ENCODE peak calls at places on chromosomes 4 and X, in nine cellular contexts. I is stimulated activated CD4-positive, alpha-beta T cell treated with anti-CD3 and anti-CD28 coated beads, Interleukin-4, amount 100 ng/mL, for 4 hours; A is HFFc6; G is activated naive CD8-positive, alpha-beta T cell treated with anti-CD3 and anti-CD28 coated beads, Interleukin-2, amount 50 U/mL, for 24 hours; D is fibroblast of the conjunctiva; M is Right ventricle myocardium superior; C is NCI-H460; T is ureter; W is AG08395. O is an unnamed sample.

GRCh38 chrX:135707880-135708279 is 5.6 kb upstream of the CT45A1 start:
- DNase-seq in T (no peak), I (no peak), M (no peak), G (peak), A (no peak), C (peak), W (no peak), D (no peak), O (no peak)

GRCh38 chr4:119221412-119221811 is 8.9 kb downstream of the USP53 start:
- DNase-seq in W (no peak), A (no peak), I (no peak), M (no peak), T (no peak), G (no peak), C (no peak), D (no peak), O (no peak)

GRCh38 chr4:37799941-37800554 is 26.4 kb upstream of the PGM2 start:
- DNase-seq in D (no peak), M (no peak), C (no peak), W (no peak), G (no peak), I (no peak), T (no peak), A (no peak), O (no peak)

GRCh38 chr4:100340534-100341364 is 150.5 kb upstream of the DDIT4L start:
- DNase-seq in A (peak), C (no peak), T (no peak), W (peak), M (no peak), I (no peak), G (no peak), D (no peak), O (peak)

GRCh38 chrX:69179380-69179911 is 14.2 kb upstream of the PJA1 start:
- DNase-seq in C (no peak), I (no peak), T (no peak), M (no peak), W (no peak), G (no peak), D (no peak), A (no peak), O (no peak)

GRCh38 chr4:182925298-182925738 is 8.1 kb upstream of the DCTD start:
- DNase-seq in A (peak), D (peak), T (no peak), C (peak), M (peak), I (peak), G (peak), W (peak), O (peak)

GRCh38 chr4:182145360-182145905 is 97.8 kb upstream of the TENM3 start:
- DNase-seq in A (no peak), I (no peak), G (no peak), W (no peak), T (no peak), C (no peak), D (no peak), M (no peak), O (no peak)

GRCh38 chr4:139242511-139243051 is 37.4 kb downstream of the MGARP start:
- DNase-seq in A (peak), M (no peak), I (no peak), W (peak), T (no peak), C (no peak), D (peak), G (no peak), O (peak)

GRCh38 chrX:12721042-12721441 is 70.2 kb upstream of the PRPS2 start:
- DNase-seq in C (no peak), T (no peak), M (no peak), A (no peak), W (no peak), I (no peak), D (no peak), G (no peak), O (no peak)

O was measured in GM03348.